ENCODE peak calls at places on chromosomes 16 and 17, in six cellular contexts. Q is IMR-90, C is tibial nerve, I is brain microvascular endothelial cell, V is cardiac muscle cell, D is hepatocyte. X is an unnamed sample.

GRCh38 chr16:1222553-1223354 is 2.3 kb downstream of the TPSG1 start:
- DNase-seq in C (no peak), D (no peak), I (no peak), V (no peak), Q (no peak), X (no peak)

GRCh38 chr17:39626671-39627169 is at the start of gene PPP1R1B:
- DNase-seq in Q (no peak), D (no peak), C (no peak), I (no peak), V (no peak), X (peak; percentile 86)

GRCh38 chr17:64441772-64442549 is 7.0 kb upstream of the MILR1 start:
- DNase-seq in V (peak; percentile 89), I (peak; percentile 71), D (no peak), Q (peak; percentile 54), C (no peak), X (no peak)

GRCh38 chr17:12624221-12624620 is 41.5 kb upstream of the MYOCD start:
- DNase-seq in Q (peak; percentile 39), D (no peak), V (no peak), I (no peak), C (no peak), X (no peak)

GRCh38 chr17:58181796-58182195 is 10.7 kb upstream of the EPX start:
- DNase-seq in D (no peak), I (no peak), C (no peak), Q (no peak), V (no peak), X (no peak)

GRCh38 chr17:17913695-17914332 is 58.4 kb downstream of the TOM1L2 start:
- DNase-seq in D (peak; percentile 91), C (no peak), Q (peak; percentile 90), V (peak; percentile 79), I (peak; percentile 79), X (peak; percentile 95)

GRCh38 chr16:23384878-23385277 is 68.1 kb downstream of the COG7 start:
- DNase-seq in Q (no peak), I (no peak), V (no peak), C (no peak), D (no peak), X (no peak)

GRCh38 chr16:20720251-20720650 is 21.4 kb downstream of the THUMPD1 start:
- DNase-seq in D (no peak), Q (no peak), I (no peak), C (no peak), V (no peak), X (no peak)

GRCh38 chr17:5557485-5557884 is 26.8 kb downstream of the NLRP1 start:
- DNase-seq in C (no peak), Q (peak; percentile 84), D (no peak), V (peak; percentile 34), I (peak; percentile 16), X (no peak)

GRCh38 chr16:89363621-89364393 is 126.6 kb downstream of the ANKRD11 start:
- DNase-seq in C (no peak), V (peak; percentile 78), D (peak; percentile 63), I (peak; percentile 82), Q (peak; percentile 86), X (peak; percentile 81)

GRCh38 chr17:50396261-50397110 is 837 bp downstream of the LRRC59 start:
- DNase-seq in D (peak; percentile 67), C (no peak), I (peak; percentile 22), Q (peak; percentile 56), V (peak; percentile 80), X (peak; percentile 62)

GRCh38 chr16:58235663-58236062 is 37.8 kb upstream of the CSNK2A2 start:
- DNase-seq in C (no peak), Q (no peak), D (no peak), I (no peak), V (no peak), X (no peak)
- H3K4me3 ChIP-seq in C (no peak overlapping the region), Q (no peak overlapping the region), D (no peak overlapping the region), I (no peak overlapping the region), V (no peak overlapping the region), X (peak overlapping the region; percentile 74)

GRCh38 chr17:72565758-72566157 is 444.9 kb downstream of the SOX9 start:
- DNase-seq in Q (no peak), D (no peak), I (no peak), C (no peak), V (no peak), X (no peak)
- TF ChIP-seq CTCF in Q (no peak), D (no peak), I (no peak), C (no peak), V (no peak), X (no peak)

GRCh38 chr17:81388091-81388611 is 7.1 kb upstream of the BAHCC1 start:
- DNase-seq in C (no peak), Q (no peak), I (no peak), D (no peak), V (no peak), X (peak; percentile 76)
- H3K27me3 ChIP-seq in C (no peaks in the 10 kb centered on the region), Q (no peaks in the 10 kb centered on the region), I (no peaks in the 10 kb centered on the region), D (no peaks in the 10 kb centered on the region), V (no peaks in the 10 kb centered on the region), X (peaks cover 12% of the 10 kb centered on the region)

GRCh38 chr16:87074635-87075318 is 242.4 kb downstream of the C16orf95 start:
- DNase-seq in Q (no peak), C (no peak), V (no peak), I (no peak), D (no peak), X (peak; percentile 30)
- H3K4me3 ChIP-seq in Q (no peak overlapping the region), C (no peak overlapping the region), V (no peak overlapping the region), I (no peak overlapping the region), D (no peak overlapping the region), X (no peak overlapping the region)

GRCh38 chr16:17770104-17770503 is 299.3 kb upstream of the XYLT1 start:
- DNase-seq in C (no peak), I (no peak), Q (no peak), V (no peak), D (no peak), X (peak; percentile 64)
- TF ChIP-seq CTCF in C (no peak), I (no peak), Q (no peak), V (no peak), D (no peak), X (peak; percentile 60)